ENCODE peak calls at places on chromosomes 1 and 21, in ten cellular contexts. E, Q, R, K, N, U, B, T, V and H are unnamed samples.

GRCh38 chr1:96416690-96417444 is 304.7 kb upstream of the PTBP2 start:
- DNase-seq in E (peak), Q (no peak), R (no peak), K (no peak), N (no peak), U (no peak), B (no peak), T (no peak), V (no peak), H (no peak)

GRCh38 chr1:100721502-100722205 is 2.1 kb downstream of the VCAM1 start:
- DNase-seq in E (peak), Q (peak), R (no peak), K (no peak), N (no peak), U (no peak), B (no peak), T (no peak), V (peak), H (no peak)

GRCh38 chr1:230188826-230189225 is 121.8 kb downstream of the GALNT2 start:
- DNase-seq in E (no peak), Q (no peak), R (no peak), K (no peak), N (no peak), U (no peak), B (no peak), T (no peak), V (no peak), H (no peak)

GRCh38 chr21:10430007-10430406 is 91.4 kb upstream of the TPTE start:
- DNase-seq in E (no peak), Q (no peak), R (no peak), K (no peak), N (no peak), U (no peak), B (no peak), T (no peak), V (no peak), H (no peak)

GRCh38 chr1:169604781-169605560 is 18.7 kb upstream of the F5 start:
- DNase-seq in E (no peak), Q (no peak), R (peak), K (no peak), N (no peak), U (peak), B (no peak), T (peak), V (no peak), H (no peak)

GRCh38 chr1:172990598-172991215 is 60.0 kb downstream of the TNFSF18 start:
- DNase-seq in E (peak), Q (peak), R (no peak), K (no peak), N (no peak), U (no peak), B (no peak), T (no peak), V (no peak), H (no peak)

GRCh38 chr1:6848816-6849215 is 63.6 kb downstream of the CAMTA1 start:
- DNase-seq in E (no peak), Q (no peak), R (no peak), K (no peak), N (no peak), U (no peak), B (no peak), T (no peak), V (no peak), H (no peak)

GRCh38 chr1:183911285-183911684 is 106.4 kb downstream of the RGL1 start:
- DNase-seq in E (no peak), Q (no peak), R (no peak), K (peak), N (no peak), U (no peak), B (no peak), T (peak), V (no peak), H (no peak)

GRCh38 chr1:243667591-243667990 is 182.5 kb downstream of the AKT3 start:
- DNase-seq in E (no peak), Q (no peak), R (no peak), K (no peak), N (no peak), U (no peak), B (no peak), T (no peak), V (no peak), H (no peak)

GRCh38 chr1:180696361-180696760 is 64.5 kb downstream of the XPR1 start:
- DNase-seq in E (no peak), Q (no peak), R (no peak), K (no peak), N (no peak), U (no peak), B (no peak), T (no peak), V (no peak), H (no peak)

GRCh38 chr1:206911064-206911663 is 10.6 kb downstream of the FCMR start:
- DNase-seq in E (peak), Q (peak), R (no peak), K (no peak), N (no peak), U (no peak), B (no peak), T (no peak), V (peak), H (no peak)

GRCh38 chr1:11337536-11338350 is 64.7 kb downstream of the UBIAD1 start:
- DNase-seq in E (peak), Q (no peak), R (peak), K (peak), N (no peak), U (peak), B (peak), T (no peak), V (peak), H (no peak)

GRCh38 chr1:54137532-54138061 is 15.2 kb downstream of the CDCP2 start:
- DNase-seq in E (peak), Q (peak), R (no peak), K (no peak), N (no peak), U (no peak), B (no peak), T (no peak), V (no peak), H (no peak)

GRCh38 chr1:231381729-231382128 is 40.4 kb downstream of the EGLN1 start:
- DNase-seq in E (no peak), Q (no peak), R (no peak), K (no peak), N (no peak), U (no peak), B (no peak), T (no peak), V (no peak), H (no peak)

GRCh38 chr1:200862713-200863415 is 9.9 kb upstream of the GPR25 start:
- DNase-seq in E (no peak), Q (peak), R (no peak), K (no peak), N (no peak), U (no peak), B (no peak), T (no peak), V (no peak), H (no peak)

GRCh38 chr21:33031152-33031551 is 5.4 kb downstream of the OLIG2 start:
- DNase-seq in E (no peak), Q (no peak), R (no peak), K (no peak), N (no peak), U (no peak), B (no peak), T (no peak), V (no peak), H (no peak)

GRCh38 chr1:215002471-215002870 is 80.1 kb upstream of the KCNK2 start:
- DNase-seq in E (peak), Q (peak), R (no peak), K (no peak), N (no peak), U (no peak), B (no peak), T (no peak), V (no peak), H (no peak)

GRCh38 chr1:36657826-36658225 is 175.1 kb upstream of the CSF3R start:
- DNase-seq in E (no peak), Q (no peak), R (no peak), K (no peak), N (no peak), U (no peak), B (no peak), T (no peak), V (no peak), H (no peak)

GRCh38 chr1:13543927-13544556 is 30.2 kb upstream of the LRRC38 start:
- DNase-seq in E (peak), Q (peak), R (no peak), K (no peak), N (peak), U (no peak), B (no peak), T (no peak), V (no peak), H (peak)

GRCh38 chr21:42469272-42469671 is 26.8 kb downstream of the RSPH1 start:
- DNase-seq in E (no peak), Q (no peak), R (no peak), K (peak), N (no peak), U (no peak), B (no peak), T (no peak), V (no peak), H (no peak)

GRCh38 chr1:190754769-190755168 is 277.1 kb upstream of the BRINP3 start:
- DNase-seq in E (peak), Q (no peak), R (no peak), K (no peak), N (no peak), U (no peak), B (no peak), T (no peak), V (no peak), H (peak)

GRCh38 chr1:93988634-93989350 is 79.6 kb upstream of the GCLM start:
- DNase-seq in E (peak), Q (peak), R (no peak), K (no peak), N (no peak), U (no peak), B (no peak), T (no peak), V (peak), H (no peak)

GRCh38 chr1:74395492-74395891 is 116.9 kb downstream of the LRRC53 start:
- DNase-seq in E (no peak), Q (peak), R (no peak), K (peak), N (no peak), U (no peak), B (no peak), T (no peak), V (no peak), H (no peak)

GRCh38 chr1:67013573-67013972 is 40.4 kb downstream of the SLC35D1 start:
- DNase-seq in E (peak), Q (peak), R (no peak), K (no peak), N (no peak), U (no peak), B (no peak), T (no peak), V (no peak), H (no peak)

GRCh38 chr21:43282358-43283120 is 113.7 kb downstream of the CRYAA start:
- DNase-seq in E (no peak), Q (no peak), R (no peak), K (no peak), N (no peak), U (no peak), B (no peak), T (no peak), V (no peak), H (no peak)

GRCh38 chr1:237105826-237106225 is 63.8 kb downstream of the RYR2 start:
- DNase-seq in E (peak), Q (no peak), R (no peak), K (no peak), N (no peak), U (no peak), B (no peak), T (no peak), V (no peak), H (no peak)

GRCh38 chr1:221698579-221699349 is 43.1 kb downstream of the DUSP10 start:
- DNase-seq in E (no peak), Q (peak), R (no peak), K (no peak), N (no peak), U (no peak), B (no peak), T (peak), V (no peak), H (no peak)

GRCh38 chr1:12480748-12481362 is 137.2 kb downstream of the DHRS3 start:
- DNase-seq in E (peak), Q (peak), R (no peak), K (peak), N (no peak), U (no peak), B (no peak), T (no peak), V (peak), H (no peak)

GRCh38 chr1:156214024-156214748 is 1.4 kb downstream of the PMF1 start:
- DNase-seq in E (peak), Q (peak), R (no peak), K (no peak), N (no peak), U (no peak), B (no peak), T (no peak), V (peak), H (no peak)

GRCh38 chr1:234658143-234658542 is 48.2 kb upstream of the IRF2BP2 start:
- DNase-seq in E (peak), Q (peak), R (no peak), K (no peak), N (no peak), U (no peak), B (no peak), T (no peak), V (peak), H (no peak)